ENCODE peak calls at places on chromosomes 2 and 18, in four cellular contexts. R, G, Y and Z are unnamed samples.

GRCh38 chr2:42809876-42810125 is 17.4 kb upstream of the HAAO start:
- DNase-seq in R (peak), G (peak), Y (no peak), Z (peak)

GRCh38 chr2:175036582-175037018 is 31.4 kb upstream of the CHN1 start:
- DNase-seq in R (peak), G (peak), Y (no peak), Z (peak)

GRCh38 chr2:104900608-104901007 is 46.7 kb downstream of the POU3F3 start:
- DNase-seq in R (no peak), G (no peak), Y (no peak), Z (no peak)

GRCh38 chr2:240523451-240524281 is 34.1 kb downstream of the ANKMY1 start:
- DNase-seq in R (no peak), G (no peak), Y (no peak), Z (no peak)

GRCh38 chr2:213281156-213281555 is 3.1 kb upstream of the SPAG16 start:
- DNase-seq in R (no peak), G (no peak), Y (no peak), Z (no peak)

GRCh38 chr2:65662654-65663432 is 230.4 kb upstream of the SPRED2 start:
- DNase-seq in R (no peak), G (no peak), Y (no peak), Z (no peak)

GRCh38 chr2:220157312-220157711 is 529.9 kb downstream of the SLC4A3 start:
- DNase-seq in R (no peak), G (no peak), Y (no peak), Z (peak)

GRCh38 chr18:3848316-3848715 is 398.3 kb downstream of the TGIF1 start:
- DNase-seq in R (no peak), G (no peak), Y (no peak), Z (no peak)

GRCh38 chr18:78642561-78643398 is 336.8 kb upstream of the SALL3 start:
- DNase-seq in R (no peak), G (no peak), Y (no peak), Z (no peak)

GRCh38 chr2:45256867-45257641 is 247.8 kb upstream of the SIX2 start:
- DNase-seq in R (peak), G (no peak), Y (no peak), Z (peak)

GRCh38 chr2:112634153-112634873 is 11.4 kb upstream of the SLC20A1 start:
- DNase-seq in R (no peak), G (no peak), Y (no peak), Z (no peak)

GRCh38 chr2:26735096-26735495 is 29.0 kb upstream of the SLC35F6 start:
- DNase-seq in R (no peak), G (no peak), Y (no peak), Z (no peak)

GRCh38 chr2:26738481-26738880 is 25.6 kb upstream of the SLC35F6 start:
- DNase-seq in R (no peak), G (no peak), Y (no peak), Z (no peak)

GRCh38 chr2:26735883-26736588 is 28.0 kb upstream of the SLC35F6 start:
- DNase-seq in R (peak), G (no peak), Y (no peak), Z (no peak)

GRCh38 chr2:26739514-26739913 is 24.6 kb upstream of the SLC35F6 start:
- DNase-seq in R (no peak), G (no peak), Y (no peak), Z (no peak)

GRCh38 chr2:26737221-26737620 is 26.9 kb upstream of the SLC35F6 start:
- DNase-seq in R (no peak), G (no peak), Y (no peak), Z (no peak)
- TF ChIP-seq REST in R (no peak), G (no peak), Y (no peak), Z (no peak)

GRCh38 chr18:9716375-9716774 is 8.3 kb downstream of the RAB31 start:
- DNase-seq in R (no peak), G (no peak), Y (no peak), Z (no peak)

GRCh38 chr18:9716780-9717563 is 8.9 kb downstream of the RAB31 start:
- DNase-seq in R (no peak), G (no peak), Y (peak), Z (no peak)

GRCh38 chr18:9720327-9720726 is 12.2 kb downstream of the RAB31 start:
- DNase-seq in R (no peak), G (no peak), Y (no peak), Z (peak)

GRCh38 chr18:9721893-9722515 is 13.9 kb downstream of the RAB31 start:
- DNase-seq in R (no peak), G (no peak), Y (no peak), Z (no peak)

DNA sequence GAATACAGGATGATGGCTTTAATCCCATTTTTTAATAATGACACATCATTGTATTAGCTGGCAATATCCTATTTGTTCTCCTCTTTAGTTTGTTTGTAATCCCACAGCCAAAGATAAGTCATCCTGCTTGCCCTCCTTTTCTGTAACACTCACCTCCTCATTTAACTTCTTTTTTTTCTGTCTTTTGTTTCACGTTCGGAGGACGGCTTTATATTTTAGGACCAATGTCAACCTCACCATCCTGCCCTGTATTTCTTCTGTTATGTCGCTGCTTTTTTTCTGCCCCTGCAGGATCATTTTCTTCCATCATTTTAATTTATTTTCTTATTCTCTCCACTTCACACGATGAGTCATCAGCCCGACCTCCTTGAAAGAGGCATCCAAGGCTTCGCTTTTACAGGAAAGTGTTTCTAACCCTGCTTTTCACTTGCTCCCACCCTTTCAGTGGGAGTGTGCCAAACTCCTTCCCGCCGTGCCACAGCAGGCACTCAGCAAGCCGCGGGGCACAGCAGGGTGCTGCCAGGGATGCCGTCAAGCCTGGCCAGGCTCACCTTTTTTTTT is 11.4 kb downstream of the RAB31 start:
- DNase-seq in R (no peak), G (no peak), Y (no peak), Z (no peak)
- H2AFZ ChIP-seq in R (no peak), G (no peak), Y (no peak), Z (no peak)

GRCh38 chr2:172094319-172095145 is 8.2 kb downstream of the DLX2 start:
- DNase-seq in R (no peak), G (no peak), Y (no peak), Z (peak)
- TF ChIP-seq JUNB in R (no peak), G (no peak), Y (no peak), Z (no peak)

DNA sequence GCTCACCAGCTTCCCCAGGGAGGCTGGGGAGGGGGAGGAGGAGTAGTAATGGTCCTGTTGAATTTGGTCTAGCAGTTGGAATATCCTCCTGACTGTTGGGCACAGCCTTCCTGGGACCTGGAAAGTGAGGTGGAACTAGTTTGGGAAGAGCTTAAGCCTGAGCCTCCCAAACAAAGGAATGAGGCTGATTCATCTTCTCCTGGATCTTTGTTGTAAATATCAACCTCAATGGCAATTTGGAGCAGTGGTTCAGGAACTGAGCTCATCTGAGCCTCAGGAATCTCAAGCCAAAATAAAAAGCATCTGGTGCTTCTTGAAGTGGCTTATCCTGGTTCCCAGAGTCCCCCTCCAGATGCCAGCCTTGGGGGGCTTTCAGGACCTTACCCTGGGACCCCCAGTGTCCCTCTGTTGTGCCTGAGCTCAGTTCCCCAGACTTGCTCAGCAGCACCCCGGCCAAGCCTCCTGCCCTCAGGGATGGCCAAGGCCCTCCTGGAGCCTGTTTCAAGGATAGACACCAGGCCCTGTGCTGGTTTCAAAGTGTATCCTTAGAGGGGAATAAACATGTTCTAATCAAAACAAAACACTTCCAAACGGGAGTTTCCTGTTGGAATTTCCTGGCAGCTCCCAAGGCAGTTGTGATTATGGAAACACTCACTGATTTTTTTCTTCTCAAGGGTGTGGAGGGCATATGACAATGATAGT is 112.6 kb downstream of the DDX1 start:
- DNase-seq in R (no peak), G (no peak), Y (no peak), Z (no peak)
- TF ChIP-seq REST in R (no peak), G (no peak), Y (no peak), Z (no peak)

GRCh38 chr2:64359892-64360657 is 93.9 kb upstream of the LGALSL start:
- DNase-seq in R (peak), G (peak), Y (no peak), Z (peak)
- H2AFZ ChIP-seq in R (no peak), G (no peak), Y (no peak), Z (peak)

DNA sequence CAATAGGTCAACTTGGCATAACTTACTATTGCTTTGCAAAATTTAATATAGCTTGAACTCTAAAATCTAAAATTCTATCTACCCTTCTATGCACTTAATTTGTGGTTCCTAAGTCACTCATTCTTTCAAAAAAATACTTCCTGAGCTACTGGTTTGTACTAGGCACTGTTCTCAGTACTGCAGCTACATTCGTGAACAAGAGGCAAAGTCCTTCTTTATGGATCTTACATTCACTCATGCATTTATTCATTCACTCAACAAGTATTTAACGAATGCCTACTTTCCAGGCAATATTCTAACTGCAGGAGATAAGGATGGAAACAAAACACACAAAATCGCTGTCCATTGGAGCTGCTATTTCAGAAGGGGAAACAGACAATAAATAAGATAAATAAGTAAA is 104.8 kb downstream of the NBAS start:
- DNase-seq in R (no peak), G (no peak), Y (no peak), Z (no peak)
- TF ChIP-seq JUNB in R (no peak), G (no peak), Y (no peak), Z (no peak)

GRCh38 chr2:38376683-38377500 is at the start of gene ATL2:
- DNase-seq in R (peak), G (peak), Y (peak), Z (peak)
- TF ChIP-seq REST in R (peak), G (no peak), Y (peak), Z (no peak)

GRCh38 chr18:61183798-61184197 is 149.4 kb upstream of the CDH20 start:
- DNase-seq in R (no peak), G (no peak), Y (no peak), Z (no peak)

GRCh38 chr18:61187971-61188370 is 145.3 kb upstream of the CDH20 start:
- DNase-seq in R (no peak), G (no peak), Y (no peak), Z (no peak)

GRCh38 chr18:61194726-61195125 is 138.5 kb upstream of the CDH20 start:
- DNase-seq in R (no peak), G (no peak), Y (no peak), Z (no peak)

DNA sequence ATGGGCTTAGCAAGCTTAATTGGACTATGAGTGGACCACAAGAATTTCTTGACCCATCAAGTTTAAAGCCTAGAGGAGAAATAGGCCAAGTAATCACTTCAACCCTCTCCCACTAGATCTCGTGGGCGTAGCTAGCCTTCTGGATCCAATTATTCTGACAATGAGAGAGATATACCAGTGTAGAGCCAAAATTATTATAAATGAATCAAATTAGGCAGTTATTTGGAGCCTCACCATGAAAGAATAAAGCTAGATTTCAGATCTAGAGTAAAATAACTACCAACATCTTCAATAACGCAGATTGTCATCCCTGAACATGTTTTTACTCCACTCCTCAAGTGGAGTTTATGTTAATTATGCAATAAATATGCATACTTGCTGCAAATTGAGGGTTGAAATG is 143.9 kb upstream of the CDH20 start:
- DNase-seq in R (no peak), G (no peak), Y (no peak), Z (no peak)
- H2AFZ ChIP-seq in R (no peak), G (no peak), Y (no peak), Z (no peak)